ENCODE peak calls at places on chromosome 12, in seven cellular contexts. One of them, this sample, is unnamed.

GRCh38 chr12:112908548-112908947 is 1.8 kb downstream of the OAS1 start:
- DNase-seq in progenitor cell of endocrine pancreas: no peak
- DNase-seq in NCI-H1694: no peak
- DNase-seq in stimulated activated CD8-positive, alpha-beta memory T cell treated with anti-CD3 and anti-CD28 coated beads, Interleukin-15, amount 100 ng/mL, for 24 hours: no peak
- DNase-seq in NCI-H2081: no peak
- DNase-seq in GM20000: no peak
- DNase-seq in astrocyte of the hippocampus: no peak
- DNase-seq in this sample: no peak

GRCh38 chr12:68932701-68933563 is at the start of gene CPM:
- DNase-seq in progenitor cell of endocrine pancreas: peak; percentile 60
- DNase-seq in NCI-H1694: no peak
- DNase-seq in stimulated activated CD8-positive, alpha-beta memory T cell treated with anti-CD3 and anti-CD28 coated beads, Interleukin-15, amount 100 ng/mL, for 24 hours: peak; percentile 44
- DNase-seq in NCI-H2081: peak; percentile 65
- DNase-seq in GM20000: peak; percentile 90
- DNase-seq in astrocyte of the hippocampus: peak; percentile 85
- DNase-seq in this sample: no peak

GRCh38 chr12:124588689-124589318 is 21.4 kb upstream of the NCOR2 start:
- DNase-seq in progenitor cell of endocrine pancreas: no peak
- DNase-seq in NCI-H1694: no peak
- DNase-seq in stimulated activated CD8-positive, alpha-beta memory T cell treated with anti-CD3 and anti-CD28 coated beads, Interleukin-15, amount 100 ng/mL, for 24 hours: no peak
- DNase-seq in NCI-H2081: no peak
- DNase-seq in GM20000: no peak
- DNase-seq in astrocyte of the hippocampus: peak; percentile 58
- DNase-seq in this sample: no peak

GRCh38 chr12:49515266-49515665 is 23.6 kb upstream of the KCNH3 start:
- DNase-seq in progenitor cell of endocrine pancreas: no peak
- DNase-seq in NCI-H1694: no peak
- DNase-seq in stimulated activated CD8-positive, alpha-beta memory T cell treated with anti-CD3 and anti-CD28 coated beads, Interleukin-15, amount 100 ng/mL, for 24 hours: no peak
- DNase-seq in NCI-H2081: no peak
- DNase-seq in GM20000: no peak
- DNase-seq in astrocyte of the hippocampus: peak; percentile 86
- DNase-seq in this sample: no peak

GRCh38 chr12:11761869-11762567 is 112.5 kb downstream of the ETV6 start:
- DNase-seq in progenitor cell of endocrine pancreas: no peak
- DNase-seq in NCI-H1694: no peak
- DNase-seq in stimulated activated CD8-positive, alpha-beta memory T cell treated with anti-CD3 and anti-CD28 coated beads, Interleukin-15, amount 100 ng/mL, for 24 hours: no peak
- DNase-seq in NCI-H2081: peak; percentile 30
- DNase-seq in GM20000: peak; percentile 57
- DNase-seq in astrocyte of the hippocampus: no peak
- DNase-seq in this sample: peak; percentile 74

GRCh38 chr12:96108321-96108720 is 72.9 kb upstream of the LTA4H start:
- DNase-seq in progenitor cell of endocrine pancreas: no peak
- DNase-seq in NCI-H1694: no peak
- DNase-seq in stimulated activated CD8-positive, alpha-beta memory T cell treated with anti-CD3 and anti-CD28 coated beads, Interleukin-15, amount 100 ng/mL, for 24 hours: no peak
- DNase-seq in NCI-H2081: no peak
- DNase-seq in GM20000: no peak
- DNase-seq in astrocyte of the hippocampus: no peak
- DNase-seq in this sample: no peak

GRCh38 chr12:65125247-65125646 is 4.1 kb upstream of the WIF1 start:
- DNase-seq in progenitor cell of endocrine pancreas: no peak
- DNase-seq in NCI-H1694: no peak
- DNase-seq in stimulated activated CD8-positive, alpha-beta memory T cell treated with anti-CD3 and anti-CD28 coated beads, Interleukin-15, amount 100 ng/mL, for 24 hours: no peak
- DNase-seq in NCI-H2081: no peak
- DNase-seq in GM20000: no peak
- DNase-seq in astrocyte of the hippocampus: no peak
- DNase-seq in this sample: no peak

GRCh38 chr12:13661005-13661887 is 320.2 kb downstream of the GRIN2B start:
- DNase-seq in progenitor cell of endocrine pancreas: peak; percentile 44
- DNase-seq in NCI-H1694: peak; percentile 80
- DNase-seq in stimulated activated CD8-positive, alpha-beta memory T cell treated with anti-CD3 and anti-CD28 coated beads, Interleukin-15, amount 100 ng/mL, for 24 hours: no peak
- DNase-seq in NCI-H2081: peak; percentile 48
- DNase-seq in GM20000: peak; percentile 36
- DNase-seq in astrocyte of the hippocampus: peak; percentile 77
- DNase-seq in this sample: peak; percentile 63

GRCh38 chr12:96212456-96213375 is 18.5 kb downstream of the ELK3 start:
- DNase-seq in progenitor cell of endocrine pancreas: no peak
- DNase-seq in NCI-H1694: no peak
- DNase-seq in stimulated activated CD8-positive, alpha-beta memory T cell treated with anti-CD3 and anti-CD28 coated beads, Interleukin-15, amount 100 ng/mL, for 24 hours: no peak
- DNase-seq in NCI-H2081: no peak
- DNase-seq in GM20000: no peak
- DNase-seq in astrocyte of the hippocampus: no peak
- DNase-seq in this sample: no peak

GRCh38 chr12:122174155-122174845 is at the start of gene IL31:
- DNase-seq in progenitor cell of endocrine pancreas: no peak
- DNase-seq in NCI-H1694: no peak
- DNase-seq in stimulated activated CD8-positive, alpha-beta memory T cell treated with anti-CD3 and anti-CD28 coated beads, Interleukin-15, amount 100 ng/mL, for 24 hours: no peak
- DNase-seq in NCI-H2081: no peak
- DNase-seq in GM20000: no peak
- DNase-seq in astrocyte of the hippocampus: no peak
- DNase-seq in this sample: no peak

GRCh38 chr12:108854055-108854452 is 3.3 kb downstream of the SSH1 start:
- DNase-seq in progenitor cell of endocrine pancreas: no peak
- DNase-seq in NCI-H1694: no peak
- DNase-seq in stimulated activated CD8-positive, alpha-beta memory T cell treated with anti-CD3 and anti-CD28 coated beads, Interleukin-15, amount 100 ng/mL, for 24 hours: no peak
- DNase-seq in NCI-H2081: no peak
- DNase-seq in GM20000: no peak
- DNase-seq in astrocyte of the hippocampus: peak; percentile 84
- DNase-seq in this sample: no peak

GRCh38 chr12:45034861-45035265 is 16.0 kb downstream of the DBX2 start:
- DNase-seq in progenitor cell of endocrine pancreas: no peak
- DNase-seq in NCI-H1694: no peak
- DNase-seq in stimulated activated CD8-positive, alpha-beta memory T cell treated with anti-CD3 and anti-CD28 coated beads, Interleukin-15, amount 100 ng/mL, for 24 hours: no peak
- DNase-seq in NCI-H2081: no peak
- DNase-seq in GM20000: no peak
- DNase-seq in astrocyte of the hippocampus: peak; percentile 39
- DNase-seq in this sample: no peak

GRCh38 chr12:47744005-47744651 is 14.6 kb downstream of the RAPGEF3 start:
- DNase-seq in progenitor cell of endocrine pancreas: peak; percentile 61
- DNase-seq in NCI-H1694: no peak
- DNase-seq in stimulated activated CD8-positive, alpha-beta memory T cell treated with anti-CD3 and anti-CD28 coated beads, Interleukin-15, amount 100 ng/mL, for 24 hours: no peak
- DNase-seq in NCI-H2081: peak; percentile 63
- DNase-seq in GM20000: peak; percentile 54
- DNase-seq in astrocyte of the hippocampus: no peak
- DNase-seq in this sample: no peak

GRCh38 chr12:224330-224729 is 10.4 kb upstream of the SLC6A12 start:
- DNase-seq in progenitor cell of endocrine pancreas: no peak
- DNase-seq in NCI-H1694: no peak
- DNase-seq in stimulated activated CD8-positive, alpha-beta memory T cell treated with anti-CD3 and anti-CD28 coated beads, Interleukin-15, amount 100 ng/mL, for 24 hours: no peak
- DNase-seq in NCI-H2081: no peak
- DNase-seq in GM20000: no peak
- DNase-seq in astrocyte of the hippocampus: no peak
- DNase-seq in this sample: no peak

GRCh38 chr12:18430425-18431048 is 169.2 kb downstream of the PIK3C2G start:
- DNase-seq in progenitor cell of endocrine pancreas: peak; percentile 60
- DNase-seq in NCI-H1694: peak; percentile 9
- DNase-seq in stimulated activated CD8-positive, alpha-beta memory T cell treated with anti-CD3 and anti-CD28 coated beads, Interleukin-15, amount 100 ng/mL, for 24 hours: no peak
- DNase-seq in NCI-H2081: peak; percentile 52
- DNase-seq in GM20000: peak; percentile 24
- DNase-seq in astrocyte of the hippocampus: peak; percentile 76
- DNase-seq in this sample: peak; percentile 64

GRCh38 chr12:57772429-57773322 is at the start of gene EEF1AKMT3:
- DNase-seq in progenitor cell of endocrine pancreas: peak; percentile 45
- DNase-seq in NCI-H1694: no peak
- DNase-seq in stimulated activated CD8-positive, alpha-beta memory T cell treated with anti-CD3 and anti-CD28 coated beads, Interleukin-15, amount 100 ng/mL, for 24 hours: no peak
- DNase-seq in NCI-H2081: peak; percentile 36
- DNase-seq in GM20000: no peak
- DNase-seq in astrocyte of the hippocampus: peak; percentile 70
- DNase-seq in this sample: no peak

GRCh38 chr12:32789446-32789845 is 33.7 kb upstream of the YARS2 start:
- DNase-seq in progenitor cell of endocrine pancreas: no peak
- DNase-seq in NCI-H1694: no peak
- DNase-seq in stimulated activated CD8-positive, alpha-beta memory T cell treated with anti-CD3 and anti-CD28 coated beads, Interleukin-15, amount 100 ng/mL, for 24 hours: no peak
- DNase-seq in NCI-H2081: no peak
- DNase-seq in GM20000: no peak
- DNase-seq in astrocyte of the hippocampus: no peak
- DNase-seq in this sample: no peak

GRCh38 chr12:50650285-50650684 is 113.6 kb upstream of the ATF1 start:
- DNase-seq in progenitor cell of endocrine pancreas: no peak
- DNase-seq in NCI-H1694: no peak
- DNase-seq in stimulated activated CD8-positive, alpha-beta memory T cell treated with anti-CD3 and anti-CD28 coated beads, Interleukin-15, amount 100 ng/mL, for 24 hours: no peak
- DNase-seq in NCI-H2081: no peak
- DNase-seq in GM20000: no peak
- DNase-seq in astrocyte of the hippocampus: no peak
- DNase-seq in this sample: no peak

GRCh38 chr12:26283617-26284016 is 88.2 kb downstream of the SSPN start:
- DNase-seq in progenitor cell of endocrine pancreas: no peak
- DNase-seq in NCI-H1694: no peak
- DNase-seq in stimulated activated CD8-positive, alpha-beta memory T cell treated with anti-CD3 and anti-CD28 coated beads, Interleukin-15, amount 100 ng/mL, for 24 hours: no peak
- DNase-seq in NCI-H2081: no peak
- DNase-seq in GM20000: no peak
- DNase-seq in astrocyte of the hippocampus: no peak
- DNase-seq in this sample: no peak

GRCh38 chr12:87953257-87953860 is 75.8 kb downstream of the C12orf50 start:
- DNase-seq in progenitor cell of endocrine pancreas: no peak
- DNase-seq in NCI-H1694: peak; percentile 64
- DNase-seq in stimulated activated CD8-positive, alpha-beta memory T cell treated with anti-CD3 and anti-CD28 coated beads, Interleukin-15, amount 100 ng/mL, for 24 hours: no peak
- DNase-seq in NCI-H2081: peak; percentile 58
- DNase-seq in GM20000: peak; percentile 16
- DNase-seq in astrocyte of the hippocampus: peak; percentile 67
- DNase-seq in this sample: peak; percentile 57

GRCh38 chr12:99234702-99235101 is 412.9 kb upstream of the GARIN6 start:
- DNase-seq in progenitor cell of endocrine pancreas: no peak
- DNase-seq in NCI-H1694: no peak
- DNase-seq in stimulated activated CD8-positive, alpha-beta memory T cell treated with anti-CD3 and anti-CD28 coated beads, Interleukin-15, amount 100 ng/mL, for 24 hours: no peak
- DNase-seq in NCI-H2081: no peak
- DNase-seq in GM20000: no peak
- DNase-seq in astrocyte of the hippocampus: no peak
- DNase-seq in this sample: no peak

GRCh38 chr12:73274972-73275371 is 1002.8 kb downstream of the TRHDE start:
- DNase-seq in progenitor cell of endocrine pancreas: no peak
- DNase-seq in NCI-H1694: no peak
- DNase-seq in stimulated activated CD8-positive, alpha-beta memory T cell treated with anti-CD3 and anti-CD28 coated beads, Interleukin-15, amount 100 ng/mL, for 24 hours: no peak
- DNase-seq in NCI-H2081: no peak
- DNase-seq in GM20000: no peak
- DNase-seq in astrocyte of the hippocampus: no peak
- DNase-seq in this sample: no peak

GRCh38 chr12:31715283-31715825 is 13.5 kb downstream of the AMN1 start:
- DNase-seq in progenitor cell of endocrine pancreas: no peak
- DNase-seq in NCI-H1694: no peak
- DNase-seq in stimulated activated CD8-positive, alpha-beta memory T cell treated with anti-CD3 and anti-CD28 coated beads, Interleukin-15, amount 100 ng/mL, for 24 hours: no peak
- DNase-seq in NCI-H2081: no peak
- DNase-seq in GM20000: peak; percentile 53
- DNase-seq in astrocyte of the hippocampus: no peak
- DNase-seq in this sample: peak; percentile 79

GRCh38 chr12:132582582-132583279 is 27.7 kb downstream of the LRCOL1 start:
- DNase-seq in progenitor cell of endocrine pancreas: no peak
- DNase-seq in NCI-H1694: no peak
- DNase-seq in stimulated activated CD8-positive, alpha-beta memory T cell treated with anti-CD3 and anti-CD28 coated beads, Interleukin-15, amount 100 ng/mL, for 24 hours: no peak
- DNase-seq in NCI-H2081: no peak
- DNase-seq in GM20000: no peak
- DNase-seq in astrocyte of the hippocampus: no peak
- DNase-seq in this sample: no peak